ENCODE peak calls at places on chromosomes 3 and 15, in four cellular contexts. E is AG10803, A is heart left ventricle, J is nephron progenitor cell. W is an unnamed sample.

GRCh38 chr15:52559583-52559982 is 9.2 kb downstream of the ARPP19 start:
- DNase-seq in E (no peak), A (no peak), J (no peak), W (no peak)

GRCh38 chr3:112734718-112735350 is 93.9 kb upstream of the CCDC80 start:
- DNase-seq in E (peak; percentile 75), A (peak; percentile 48), J (peak; percentile 70), W (no peak)

GRCh38 chr3:4865714-4866113 is 113.5 kb upstream of the BHLHE40 start:
- DNase-seq in E (no peak), A (no peak), J (no peak), W (no peak)

GRCh38 chr3:171122212-171122611 is 95.7 kb upstream of the SLC2A2 start:
- DNase-seq in E (no peak), A (no peak), J (no peak), W (no peak)

GRCh38 chr15:84079885-84080777 is 155.4 kb upstream of the GOLGA6L4 start:
- DNase-seq in E (peak; percentile 5), A (peak; percentile 28), J (peak; percentile 70), W (peak; percentile 70)

GRCh38 chr15:60932051-60932915 is 296.8 kb downstream of the RORA start:
- DNase-seq in E (peak; percentile 82), A (no peak), J (no peak), W (no peak)

GRCh38 chr15:87227846-87228245 is 1028.7 kb downstream of the NTRK3 start:
- DNase-seq in E (peak; percentile 17), A (no peak), J (no peak), W (no peak)

GRCh38 chr3:32076566-32076965 is 29.9 kb upstream of the GPD1L start:
- DNase-seq in E (no peak), A (no peak), J (no peak), W (no peak)

GRCh38 chr3:169218314-169218983 is 445.1 kb downstream of the MECOM start:
- DNase-seq in E (peak; percentile 69), A (peak; percentile 36), J (peak; percentile 40), W (no peak)

GRCh38 chr3:197522881-197523342 is 32.9 kb downstream of the BDH1 start:
- DNase-seq in E (peak; percentile 97), A (peak; percentile 21), J (no peak), W (no peak)

GRCh38 chr3:98657429-98657828 is 64.0 kb upstream of the CPOX start:
- DNase-seq in E (no peak), A (peak; percentile 47), J (peak; percentile 43), W (no peak)

GRCh38 chr3:19213608-19214220 is 65.4 kb downstream of the KCNH8 start:
- DNase-seq in E (no peak), A (no peak), J (no peak), W (no peak)

GRCh38 chr3:36212291-36212690 is 168.0 kb upstream of the STAC start:
- DNase-seq in E (peak; percentile 91), A (no peak), J (no peak), W (no peak)

GRCh38 chr15:52787123-52787503 is 3.0 kb downstream of the ONECUT1 start:
- DNase-seq in E (no peak), A (no peak), J (peak; percentile 24), W (no peak)

GRCh38 chr3:83224101-83224868 is 1462.8 kb upstream of the GBE1 start:
- DNase-seq in E (no peak), A (no peak), J (no peak), W (no peak)

GRCh38 chr3:122356402-122356801 is 26.6 kb downstream of the MIX23 start:
- DNase-seq in E (peak; percentile 12), A (no peak), J (peak; percentile 16), W (no peak)

GRCh38 chr15:93476491-93477176 is 387.6 kb upstream of the RGMA start:
- DNase-seq in E (no peak), A (no peak), J (no peak), W (no peak)

GRCh38 chr3:45462522-45463262 is 74.3 kb downstream of the LARS2 start:
- DNase-seq in E (no peak), A (no peak), J (no peak), W (no peak)

GRCh38 chr3:111589303-111590095 is 5.6 kb downstream of the ZBED2 start:
- DNase-seq in E (no peak), A (no peak), J (no peak), W (no peak)

GRCh38 chr3:112550859-112551258 is 10.9 kb downstream of the ATG3 start:
- DNase-seq in E (peak; percentile 3), A (no peak), J (no peak), W (no peak)

GRCh38 chr3:66004244-66004643 is 34.5 kb downstream of the MAGI1 start:
- DNase-seq in E (no peak), A (peak; percentile 60), J (no peak), W (no peak)

GRCh38 chr3:37795431-37796061 is 66.1 kb upstream of the CTDSPL start:
- DNase-seq in E (no peak), A (no peak), J (no peak), W (no peak)

GRCh38 chr15:95883064-95883463 is 447.4 kb upstream of the NR2F2 start:
- DNase-seq in E (no peak), A (no peak), J (peak; percentile 22), W (no peak)

GRCh38 chr3:71119171-71119570 is 464.4 kb downstream of the FOXP1 start:
- DNase-seq in E (peak; percentile 37), A (no peak), J (no peak), W (no peak)

GRCh38 chr3:27487383-27487782 is 3.2 kb upstream of the SLC4A7 start:
- DNase-seq in E (peak; percentile 35), A (no peak), J (no peak), W (no peak)

GRCh38 chr15:47194718-47195117 is 522.6 kb upstream of the SEMA6D start:
- DNase-seq in E (peak; percentile 17), A (no peak), J (no peak), W (no peak)

GRCh38 chr3:100047455-100048141 is 66.7 kb downstream of the FILIP1L start:
- DNase-seq in E (peak; percentile 85), A (no peak), J (no peak), W (no peak)

GRCh38 chr15:73927003-73927475 is 777 bp downstream of the LOXL1 start:
- DNase-seq in E (peak; percentile 33), A (peak; percentile 80), J (peak; percentile 72), W (no peak)

GRCh38 chr15:87871130-87871737 is 385.3 kb downstream of the NTRK3 start:
- DNase-seq in E (peak; percentile 80), A (no peak), J (no peak), W (no peak)

GRCh38 chr3:99781761-99782160 is 35.9 kb upstream of the CMSS1 start:
- DNase-seq in E (peak; percentile 67), A (no peak), J (no peak), W (no peak)

GRCh38 chr3:95189348-95189747 is 1126.5 kb downstream of the NSUN3 start:
- DNase-seq in E (no peak), A (no peak), J (no peak), W (no peak)

GRCh38 chr3:193499801-193500485 is 54.8 kb downstream of the ATP13A4 start:
- DNase-seq in E (no peak), A (no peak), J (no peak), W (no peak)

GRCh38 chr3:24683511-24684384 is 189.1 kb upstream of the THRB start:
- DNase-seq in E (peak; percentile 86), A (no peak), J (no peak), W (no peak)

GRCh38 chr3:192090586-192090985 is 629.6 kb downstream of the PYDC2 start:
- DNase-seq in E (no peak), A (no peak), J (peak; percentile 6), W (no peak)

DNA sequence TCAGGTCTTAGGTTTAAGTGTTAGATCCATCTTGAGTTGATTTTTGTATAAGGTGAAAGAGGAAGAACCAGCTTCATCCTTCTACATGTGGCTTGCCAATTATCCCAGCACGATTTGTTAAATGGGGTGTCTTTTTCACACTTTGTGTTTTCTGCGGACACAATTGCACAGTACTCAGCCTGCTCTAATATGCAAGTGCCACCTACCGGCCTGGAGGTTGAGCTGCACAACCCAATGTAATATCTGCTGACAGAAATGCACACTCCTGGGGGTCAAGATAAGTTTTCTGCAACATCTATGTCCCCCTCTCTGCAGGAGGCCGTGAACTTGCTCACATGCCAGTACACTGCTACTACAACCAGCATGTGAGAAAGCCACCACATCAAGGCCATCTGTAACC is 791.9 kb upstream of the ROBO1 start:
- DNase-seq in E (no peak), A (no peak), J (no peak), W (no peak)
- TF ChIP-seq CTCF in E (no peak), A (no peak), J (no peak), W (no peak)

DNA sequence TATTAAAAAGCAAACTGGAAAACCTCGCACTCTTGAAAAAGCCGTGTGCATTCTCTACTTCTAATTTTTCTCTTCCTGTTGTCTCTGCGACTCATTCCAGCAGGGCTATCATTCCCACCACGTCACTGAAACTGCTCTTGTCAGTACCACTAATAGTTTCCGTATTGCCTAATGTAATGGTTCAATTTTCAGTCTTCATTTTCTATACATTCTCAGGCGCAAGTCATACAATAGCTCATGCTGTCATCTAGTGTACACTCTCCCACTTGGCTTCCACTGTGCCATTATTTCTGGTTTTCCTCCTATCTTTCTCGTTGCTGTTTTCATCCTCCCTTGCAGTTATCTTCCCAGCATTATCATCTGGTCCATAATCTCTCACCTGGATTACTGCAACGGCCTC is 160.2 kb downstream of the SPATA16 start:
- DNase-seq in E (no peak), A (no peak), J (no peak), W (no peak)
- TF ChIP-seq CTCF in E (no peak), A (no peak), J (no peak), W (no peak)

GRCh38 chr3:165259518-165260193 is 63.5 kb upstream of the SLITRK3 start:
- DNase-seq in E (no peak), A (no peak), J (no peak), W (no peak)

GRCh38 chr3:165256554-165256953 is 60.4 kb upstream of the SLITRK3 start:
- DNase-seq in E (no peak), A (no peak), J (no peak), W (no peak)

DNA sequence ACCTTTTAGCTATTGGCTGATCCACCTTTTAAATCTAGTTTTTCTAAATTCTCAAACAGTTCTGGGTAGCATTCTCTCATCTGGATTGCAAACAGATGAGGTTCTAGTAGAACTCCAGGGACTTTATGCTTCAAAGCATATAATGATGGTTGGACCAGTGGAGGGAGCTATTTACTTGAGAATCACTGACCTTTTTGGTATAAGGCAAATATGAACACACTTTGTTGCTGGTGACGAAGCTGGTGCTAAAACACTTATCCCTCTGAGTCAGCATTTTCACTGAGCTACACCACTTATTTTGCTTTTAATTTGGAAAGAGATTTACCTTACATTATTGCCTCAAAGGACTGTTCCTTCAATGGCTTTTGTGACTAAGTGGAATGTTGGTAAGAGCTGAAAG is 58.6 kb upstream of the SLITRK3 start:
- DNase-seq in E (peak; percentile 0), A (no peak), J (no peak), W (no peak)
- TF ChIP-seq CTCF in E (no peak), A (no peak), J (peak; percentile 10), W (peak; percentile 57)

GRCh38 chr3:25899352-25900101 is 109.6 kb downstream of the OXSM start:
- DNase-seq in E (no peak), A (no peak), J (no peak), W (no peak)

GRCh38 chr3:25894101-25894500 is 104.2 kb downstream of the OXSM start:
- DNase-seq in E (no peak), A (no peak), J (no peak), W (no peak)

GRCh38 chr3:25895031-25895430 is 105.1 kb downstream of the OXSM start:
- DNase-seq in E (no peak), A (no peak), J (no peak), W (no peak)

GRCh38 chr3:25895443-25895842 is 105.6 kb downstream of the OXSM start:
- DNase-seq in E (peak; percentile 45), A (no peak), J (no peak), W (no peak)

GRCh38 chr3:25897019-25897418 is 107.1 kb downstream of the OXSM start:
- DNase-seq in E (no peak), A (peak; percentile 25), J (peak; percentile 31), W (no peak)
- TF ChIP-seq CTCF in E (no peak), A (peak; percentile 31), J (peak; percentile 53), W (peak; percentile 62)

W was measured in type B pancreatic cell.